ENCODE peak calls at places on chromosomes 2 and 18, in five cellular contexts. Y, F, C, U and Z are unnamed samples.

GRCh38 chr18:63140038-63140450 is 179.5 kb downstream of the BCL2 start:
- DNase-seq in Y (no peak), F (no peak), C (no peak), U (no peak), Z (no peak)

GRCh38 chr2:240931319-240931949 is 25.3 kb downstream of the CROCC2 start:
- DNase-seq in Y (no peak), F (peak; percentile 18), C (no peak), U (peak; percentile 42), Z (no peak)

GRCh38 chr2:97857553-97857952 is 138.2 kb downstream of the TMEM131 start:
- DNase-seq in Y (no peak), F (no peak), C (no peak), U (no peak), Z (no peak)

GRCh38 chr18:75123113-75123512 is 85.8 kb downstream of the PTGR3 start:
- DNase-seq in Y (no peak), F (no peak), C (no peak), U (peak; percentile 42), Z (no peak)

GRCh38 chr2:8306530-8307351 is 375.1 kb upstream of the ID2 start:
- DNase-seq in Y (no peak), F (peak; percentile 24), C (no peak), U (no peak), Z (no peak)

GRCh38 chr2:110114007-110114591 is 1.5 kb downstream of the MALL start:
- DNase-seq in Y (no peak), F (peak; percentile 63), C (no peak), U (no peak), Z (no peak)

GRCh38 chr2:110157153-110157793 is 41.7 kb upstream of the MALL start:
- DNase-seq in Y (peak; percentile 18), F (no peak), C (no peak), U (no peak), Z (peak; percentile 3)

GRCh38 chr2:240426797-240427721 is 8.4 kb upstream of the GPC1 start:
- DNase-seq in Y (no peak), F (peak; percentile 51), C (no peak), U (peak; percentile 63), Z (no peak)

GRCh38 chr18:37188016-37188791 is 359.3 kb downstream of the KIAA1328 start:
- DNase-seq in Y (no peak), F (no peak), C (no peak), U (no peak), Z (no peak)

GRCh38 chr2:2577366-2577765 is 246.3 kb upstream of the MYT1L start:
- DNase-seq in Y (no peak), F (peak; percentile 23), C (no peak), U (peak; percentile 47), Z (no peak)

GRCh38 chr2:143399679-143400078 is 270.5 kb downstream of the ARHGAP15 start:
- DNase-seq in Y (no peak), F (no peak), C (no peak), U (no peak), Z (no peak)

GRCh38 chr18:61394983-61395382 is 61.8 kb downstream of the CDH20 start:
- DNase-seq in Y (no peak), F (no peak), C (no peak), U (no peak), Z (no peak)

GRCh38 chr2:176178271-176178806 is 10.1 kb upstream of the HOXD1 start:
- DNase-seq in Y (no peak), F (peak; percentile 82), C (no peak), U (no peak), Z (no peak)

GRCh38 chr2:23698116-23698732 is 228.7 kb downstream of the ATAD2B start:
- DNase-seq in Y (no peak), F (no peak), C (no peak), U (no peak), Z (no peak)

GRCh38 chr2:51812138-51812866 is 780.4 kb upstream of the NRXN1 start:
- DNase-seq in Y (no peak), F (no peak), C (no peak), U (no peak), Z (no peak)